ENCODE peak calls at places on chromosomes 7 and 10, in six cellular contexts. Q is keratinocyte, I is colonic mucosa, A is brain microvascular endothelial cell, E is heart right ventricle, Y is fibroblast of lung. J is an unnamed sample.
A peak's percentile ranks its signal among the peaks of the same experiment; 100 is the strongest.

GRCh38 chr7:23616593-23616992 is 19.4 kb downstream of the CCDC126 start:
- DNase-seq in Q (no peak), I (no peak), A (no peak), E (no peak), Y (no peak), J (no peak)

GRCh38 chr7:131012477-131013031 is 278.5 kb upstream of the KLF14 start:
- DNase-seq in Q (no peak), I (no peak), A (no peak), E (no peak), Y (no peak), J (no peak)

GRCh38 chr7:107836237-107837144 is 33.5 kb upstream of the SLC26A3 start:
- DNase-seq in Q (peak; percentile 2), I (no peak), A (no peak), E (no peak), Y (no peak), J (no peak)

GRCh38 chr7:70925411-70926115 is 206.4 kb upstream of the GALNT17 start:
- DNase-seq in Q (no peak), I (no peak), A (no peak), E (no peak), Y (no peak), J (no peak)

GRCh38 chr7:106840342-106840741 is 24.7 kb upstream of the PIK3CG start:
- DNase-seq in Q (no peak), I (no peak), A (peak; percentile 80), E (no peak), Y (peak; percentile 60), J (no peak)

GRCh38 chr7:35254496-35255416 is 856 bp upstream of the TBX20 start:
- DNase-seq in Q (no peak), I (no peak), A (no peak), E (peak; percentile 40), Y (no peak), J (no peak)

GRCh38 chr7:78472519-78472918 is 673.9 kb downstream of the PHTF2 start:
- DNase-seq in Q (no peak), I (no peak), A (no peak), E (no peak), Y (peak; percentile 65), J (peak; percentile 23)

GRCh38 chr7:100720320-100720644 is at the start of gene EPO:
- DNase-seq in Q (no peak), I (no peak), A (no peak), E (no peak), Y (no peak), J (no peak)

GRCh38 chr10:96502561-96503267 is 11.0 kb downstream of the TLL2 start:
- DNase-seq in Q (no peak), I (no peak), A (no peak), E (no peak), Y (no peak), J (peak; percentile 91)

GRCh38 chr7:74453321-74454011 is at the start of gene GTF2IRD1:
- DNase-seq in Q (no peak), I (peak; percentile 74), A (peak; percentile 67), E (peak; percentile 67), Y (peak; percentile 77), J (no peak)

GRCh38 chr10:17217661-17218306 is 10.3 kb upstream of the VIM start:
- DNase-seq in Q (no peak), I (no peak), A (no peak), E (no peak), Y (peak; percentile 51), J (no peak)

GRCh38 chr7:1829111-1829510 is 159.0 kb downstream of the ELFN1 start:
- DNase-seq in Q (no peak), I (no peak), A (no peak), E (no peak), Y (no peak), J (no peak)

GRCh38 chr10:33413093-33413442 is 78.6 kb upstream of the NRP1 start:
- DNase-seq in Q (no peak), I (no peak), A (peak; percentile 7), E (no peak), Y (no peak), J (no peak)

GRCh38 chr10:114995468-114995867 is 57.5 kb downstream of the TRUB1 start:
- DNase-seq in Q (no peak), I (no peak), A (peak; percentile 58), E (no peak), Y (no peak), J (no peak)

GRCh38 chr7:140281960-140282359 is 105.2 kb upstream of the KDM7A start:
- DNase-seq in Q (no peak), I (no peak), A (no peak), E (no peak), Y (no peak), J (no peak)

GRCh38 chr10:77355844-77356243 is 281.8 kb downstream of the KCNMA1 start:
- DNase-seq in Q (peak; percentile 65), I (no peak), A (peak; percentile 80), E (no peak), Y (peak; percentile 75), J (no peak)

GRCh38 chr7:75738604-75738974 is at the start of gene HIP1:
- DNase-seq in Q (no peak), I (no peak), A (no peak), E (no peak), Y (no peak), J (no peak)

GRCh38 chr10:78165617-78166016 is 132.0 kb downstream of the RPS24 start:
- DNase-seq in Q (no peak), I (no peak), A (no peak), E (no peak), Y (no peak), J (no peak)

GRCh38 chr7:79982151-79982770 is 152.4 kb upstream of the GNAI1 start:
- DNase-seq in Q (no peak), I (no peak), A (peak; percentile 12), E (no peak), Y (peak; percentile 67), J (no peak)

GRCh38 chr7:149420006-149420405 is 40.9 kb downstream of the ZNF777 start:
- DNase-seq in Q (no peak), I (no peak), A (no peak), E (no peak), Y (no peak), J (no peak)

GRCh38 chr7:149414745-149415390 is 46.0 kb downstream of the ZNF777 start:
- DNase-seq in Q (peak; percentile 42), I (peak; percentile 30), A (peak; percentile 92), E (peak; percentile 69), Y (peak; percentile 80), J (no peak)

GRCh38 chr7:149414171-149414570 is 46.7 kb downstream of the ZNF777 start:
- DNase-seq in Q (no peak), I (no peak), A (no peak), E (no peak), Y (no peak), J (no peak)

GRCh38 chr7:149409889-149410288 is 51.0 kb downstream of the ZNF777 start:
- DNase-seq in Q (no peak), I (no peak), A (no peak), E (no peak), Y (no peak), J (no peak)

GRCh38 chr7:149415391-149416068 is 45.3 kb downstream of the ZNF777 start:
- DNase-seq in Q (no peak), I (no peak), A (no peak), E (no peak), Y (peak; percentile 41), J (no peak)
- H3K4me3 ChIP-seq in Q (no peak overlapping the region), I (no peak overlapping the region), A (peak overlapping the region; percentile 52), E (peak overlapping the region; percentile 46), Y (peak overlapping the region; percentile 17), J (no peak overlapping the region)

GRCh38 chr7:37927739-37928444 is 7.5 kb downstream of the EPDR1 start:
- DNase-seq in Q (no peak), I (no peak), A (no peak), E (no peak), Y (peak; percentile 40), J (no peak)
- TF ChIP-seq CTCF in Q (no peak), I (no peak), A (no peak), E (no peak), Y (no peak), J (no peak)

GRCh38 chr10:102492344-102492939 is 10.1 kb downstream of the ACTR1A start:
- DNase-seq in Q (no peak), I (no peak), A (no peak), E (no peak), Y (no peak), J (no peak)

GRCh38 chr10:102493771-102494170 is 8.7 kb downstream of the ACTR1A start:
- DNase-seq in Q (no peak), I (no peak), A (no peak), E (no peak), Y (no peak), J (no peak)

GRCh38 chr10:102492983-102493382 is 9.5 kb downstream of the ACTR1A start:
- DNase-seq in Q (no peak), I (no peak), A (no peak), E (no peak), Y (peak; percentile 22), J (no peak)

GRCh38 chr10:102485093-102485785 is 17.3 kb downstream of the ACTR1A start:
- DNase-seq in Q (no peak), I (no peak), A (no peak), E (no peak), Y (no peak), J (no peak)

GRCh38 chr10:102491136-102491535 is 11.4 kb downstream of the ACTR1A start:
- DNase-seq in Q (no peak), I (no peak), A (no peak), E (no peak), Y (no peak), J (no peak)
- H3K36me3 ChIP-seq in Q (peaks cover 13% of the 10 kb centered on the region), I (peaks cover 23% of the 10 kb centered on the region), A (peaks cover 35% of the 10 kb centered on the region), E (peaks cover 15% of the 10 kb centered on the region), Y (peaks cover 13% of the 10 kb centered on the region), J (peaks cover 5% of the 10 kb centered on the region)

DNA sequence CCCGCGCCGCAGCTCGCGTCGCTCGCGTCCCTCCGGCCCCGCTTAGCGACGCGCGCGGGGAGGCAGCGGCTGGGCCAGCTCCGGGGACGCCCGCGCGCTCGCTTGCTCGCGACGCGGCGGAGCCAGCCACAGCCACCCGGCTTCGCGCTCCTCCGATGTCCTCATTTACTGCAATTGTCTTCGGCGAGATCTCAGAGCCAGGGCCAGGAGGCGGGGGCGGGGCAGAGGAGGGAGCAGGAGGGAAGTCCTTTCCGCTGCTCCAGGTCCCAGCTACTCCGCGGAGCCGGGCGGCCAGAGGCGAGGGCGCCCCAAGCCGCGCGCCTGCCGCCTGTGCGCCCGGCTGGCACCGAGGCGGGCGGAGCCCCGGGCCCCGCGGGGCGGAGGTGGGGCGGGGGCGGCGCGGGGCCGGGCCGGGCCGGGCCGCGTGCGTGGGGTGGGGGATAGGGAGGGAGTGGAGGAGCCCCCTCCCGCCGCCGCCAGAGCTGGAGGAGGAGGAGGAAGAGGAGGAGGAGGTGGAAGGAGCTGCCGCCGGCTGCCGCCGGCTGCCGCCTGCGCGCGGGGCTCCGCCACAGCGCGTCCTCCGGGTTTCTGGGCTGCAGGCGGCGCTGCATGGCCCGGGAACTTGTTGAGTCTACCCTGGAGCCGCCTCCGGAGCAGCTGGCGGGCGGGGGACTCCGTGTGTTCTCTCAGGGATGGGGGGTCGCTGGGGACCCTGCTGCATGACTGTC is at the start of gene INSYN2A:
- DNase-seq in Q (no peak), I (peak; percentile 30), A (peak; percentile 29), E (peak; percentile 36), Y (peak; percentile 60), J (no peak)
- H3K4me3 ChIP-seq in Q (peak within 1 kb of the TSS; percentile 20), I (peak within 1 kb of the TSS; percentile 19), A (peak within 1 kb of the TSS; percentile 54), E (peak within 1 kb of the TSS; percentile 56), Y (peak within 1 kb of the TSS; percentile 67), J (peak within 1 kb of the TSS; percentile 37)

DNA sequence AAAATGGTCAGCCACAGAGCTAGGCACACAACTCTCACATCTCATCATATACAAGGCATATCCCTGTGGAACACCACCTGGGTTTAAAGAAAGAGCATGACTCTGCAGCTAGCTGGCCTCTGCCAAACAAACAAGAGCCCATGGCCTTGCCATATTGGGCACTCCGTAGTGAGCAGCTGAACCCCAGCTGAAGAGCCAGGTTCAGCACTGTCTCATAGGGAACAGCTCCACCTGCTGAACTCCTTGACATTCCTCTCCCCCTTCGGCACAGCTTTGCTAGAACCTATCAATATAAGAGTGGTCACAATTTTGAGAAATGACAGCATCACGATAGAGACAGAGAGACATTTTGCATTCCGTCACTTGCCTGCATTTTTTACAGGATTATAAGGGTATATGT is 20.0 kb downstream of the SORCS1 start:
- DNase-seq in Q (no peak), I (no peak), A (no peak), E (no peak), Y (no peak), J (no peak)
- TF ChIP-seq CTCF in Q (no peak), I (no peak), A (no peak), E (peak; percentile 30), Y (no peak), J (no peak)

J was measured in kidney epithelial cell.